ENCODE peak calls at places on chromosome 20, in ten cellular contexts. Z is activated CD8-positive, alpha-beta T cell treated with anti-CD3 and anti-CD28 coated beads for 36 hours; X is IMR-90; E is cardiac fibroblast; I is ovary; L is astrocyte; M is AG04450; P is endothelial cell; D is progenitor cell of endocrine pancreas; U is omental fat pad. G is an unnamed sample.

GRCh38 chr20:36010745-36011326 is 42.4 kb downstream of the CNBD2 start:
- DNase-seq in Z (no peak), X (no peak), E (no peak), I (no peak), L (no peak), M (no peak), P (no peak), D (no peak), U (no peak), G (no peak)

GRCh38 chr20:46131396-46131795 is 13.3 kb downstream of the CD40 start:
- DNase-seq in Z (no peak), X (peak; percentile 5), E (peak; percentile 27), I (no peak), L (peak; percentile 54), M (no peak), P (no peak), D (no peak), U (no peak), G (no peak)

GRCh38 chr20:1824834-1825233 is 70.4 kb upstream of the SIRPA start:
- DNase-seq in Z (no peak), X (no peak), E (peak; percentile 50), I (no peak), L (no peak), M (no peak), P (no peak), D (no peak), U (no peak), G (no peak)

GRCh38 chr20:47392015-47392720 is 35.7 kb upstream of the ZMYND8 start:
- DNase-seq in Z (peak; percentile 38), X (peak; percentile 97), E (peak; percentile 99), I (no peak), L (peak; percentile 88), M (peak; percentile 82), P (no peak), D (no peak), U (no peak), G (peak; percentile 51)

GRCh38 chr20:14148042-14148441 is 152.7 kb downstream of the MACROD2 start:
- DNase-seq in Z (no peak), X (peak; percentile 33), E (no peak), I (no peak), L (peak; percentile 54), M (peak; percentile 2), P (no peak), D (no peak), U (no peak), G (no peak)

GRCh38 chr20:41316602-41317535 is 662 bp downstream of the ZHX3 start:
- DNase-seq in Z (peak; percentile 85), X (peak; percentile 93), E (peak; percentile 94), I (peak; percentile 88), L (peak; percentile 93), M (peak; percentile 80), P (peak; percentile 67), D (peak; percentile 61), U (peak; percentile 76), G (peak; percentile 78)

GRCh38 chr20:23066772-23067171 is 17.3 kb upstream of the THBD start:
- DNase-seq in Z (no peak), X (no peak), E (no peak), I (no peak), L (no peak), M (no peak), P (no peak), D (no peak), U (no peak), G (no peak)

GRCh38 chr20:14729390-14729789 is 392.0 kb upstream of the FLRT3 start:
- DNase-seq in Z (no peak), X (no peak), E (no peak), I (no peak), L (no peak), M (no peak), P (no peak), D (no peak), U (no peak), G (no peak)

DNA sequence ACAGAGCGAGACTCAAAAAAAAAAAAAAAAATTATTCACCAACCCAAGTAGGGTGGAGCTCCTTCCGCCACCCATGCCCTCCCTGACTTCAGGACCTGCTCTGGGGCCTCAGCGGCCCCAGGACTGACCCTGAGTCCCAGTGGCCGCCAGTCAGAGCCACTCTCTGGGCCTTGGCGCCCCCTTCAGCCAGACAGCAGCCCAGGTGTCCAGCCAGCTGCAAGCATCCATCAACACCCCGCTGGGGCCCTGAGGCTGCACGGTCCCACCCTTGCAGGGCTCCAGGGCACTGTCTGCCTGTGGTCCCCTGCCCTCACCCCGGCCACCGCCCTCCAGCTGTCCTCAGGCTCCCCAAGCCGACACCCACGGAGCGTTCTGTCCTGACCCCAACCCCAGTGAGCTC is 11.4 kb upstream of the KCNQ2 start:
- DNase-seq in Z (peak; percentile 26), X (no peak), E (no peak), I (no peak), L (no peak), M (no peak), P (no peak), D (no peak), U (no peak), G (no peak)
- TF ChIP-seq CTCF in Z (no peak), X (no peak), E (no peak), I (no peak), L (no peak), M (no peak), P (no peak), D (no peak), U (no peak), G (no peak)

GRCh38 chr20:51319522-51319921 is 223.0 kb downstream of the NFATC2 start:
- DNase-seq in Z (no peak), X (no peak), E (no peak), I (no peak), L (no peak), M (no peak), P (no peak), D (no peak), U (no peak), G (no peak)

GRCh38 chr20:51315390-51315789 is 227.1 kb downstream of the NFATC2 start:
- DNase-seq in Z (no peak), X (no peak), E (no peak), I (no peak), L (no peak), M (no peak), P (no peak), D (no peak), U (no peak), G (no peak)

GRCh38 chr20:51322164-51322707 is 220.3 kb downstream of the NFATC2 start:
- DNase-seq in Z (no peak), X (no peak), E (no peak), I (no peak), L (no peak), M (no peak), P (no peak), D (no peak), U (no peak), G (no peak)

GRCh38 chr20:51321343-51322163 is 221.0 kb downstream of the NFATC2 start:
- DNase-seq in Z (no peak), X (no peak), E (no peak), I (no peak), L (no peak), M (no peak), P (no peak), D (no peak), U (no peak), G (no peak)

DNA sequence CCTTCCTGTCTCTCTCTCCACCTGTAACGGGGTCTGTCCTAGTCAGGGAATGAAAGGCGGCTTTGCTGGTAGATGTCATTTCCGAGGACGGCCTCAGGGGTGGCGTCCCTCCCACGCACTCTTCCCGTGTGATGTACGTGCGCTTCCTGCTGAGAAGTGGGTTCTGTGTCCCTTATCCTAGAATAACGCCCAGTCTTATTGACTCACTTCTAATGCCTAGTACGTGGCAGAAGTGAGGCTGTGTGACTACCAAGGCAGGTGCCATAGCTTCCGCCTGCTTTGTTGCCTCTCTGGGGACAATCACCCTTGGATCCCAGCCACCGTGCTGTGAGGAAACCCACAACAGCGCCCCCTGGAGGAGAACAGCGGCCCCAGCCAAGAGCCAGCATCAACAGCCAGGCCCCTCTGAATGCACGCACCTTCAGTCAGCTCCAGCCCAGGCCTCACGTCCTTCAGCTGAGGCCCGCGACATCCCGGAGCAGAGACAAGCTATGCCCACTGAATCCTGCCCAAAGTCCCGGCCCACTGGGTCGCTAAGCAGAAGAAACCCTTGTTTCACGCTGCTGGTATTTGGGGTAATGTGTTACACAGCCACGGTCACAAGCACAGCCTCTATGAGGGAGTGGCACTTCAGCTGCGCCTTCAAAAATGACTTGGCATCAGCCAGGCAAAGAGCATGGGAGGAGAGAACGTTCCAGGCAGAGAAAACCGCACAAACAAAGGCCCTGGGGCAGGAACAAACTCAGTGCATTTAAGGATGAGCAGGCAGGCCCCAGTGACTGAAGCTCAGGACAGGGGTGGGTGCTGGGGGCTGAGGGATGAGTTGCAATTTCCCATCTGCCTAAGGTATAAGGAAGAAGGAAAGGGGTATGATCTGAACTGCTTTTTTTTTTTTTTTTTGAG is 224.2 kb downstream of the NFATC2 start:
- DNase-seq in Z (peak; percentile 76), X (no peak), E (peak; percentile 62), I (peak; percentile 45), L (no peak), M (no peak), P (peak; percentile 83), D (peak; percentile 70), U (peak; percentile 29), G (no peak)
- TF ChIP-seq CTCF in Z (peak; percentile 55), X (peak; percentile 48), E (peak; percentile 72), I (no peak), L (peak; percentile 49), M (peak; percentile 56), P (peak; percentile 93), D (peak; percentile 78), U (no peak), G (no peak)

GRCh38 chr20:45082468-45082867 is 18.5 kb downstream of the KCNS1 start:
- DNase-seq in Z (no peak), X (no peak), E (no peak), I (no peak), L (no peak), M (no peak), P (no peak), D (no peak), U (no peak), G (no peak)

GRCh38 chr20:45083127-45083526 is 17.8 kb downstream of the KCNS1 start:
- DNase-seq in Z (no peak), X (no peak), E (no peak), I (no peak), L (no peak), M (no peak), P (no peak), D (no peak), U (no peak), G (no peak)

GRCh38 chr20:45085289-45085688 is 15.6 kb downstream of the KCNS1 start:
- DNase-seq in Z (no peak), X (no peak), E (no peak), I (no peak), L (no peak), M (no peak), P (no peak), D (no peak), U (no peak), G (no peak)

GRCh38 chr20:45077559-45077958 is 23.4 kb downstream of the KCNS1 start:
- DNase-seq in Z (no peak), X (no peak), E (no peak), I (no peak), L (no peak), M (no peak), P (no peak), D (no peak), U (no peak), G (no peak)

DNA sequence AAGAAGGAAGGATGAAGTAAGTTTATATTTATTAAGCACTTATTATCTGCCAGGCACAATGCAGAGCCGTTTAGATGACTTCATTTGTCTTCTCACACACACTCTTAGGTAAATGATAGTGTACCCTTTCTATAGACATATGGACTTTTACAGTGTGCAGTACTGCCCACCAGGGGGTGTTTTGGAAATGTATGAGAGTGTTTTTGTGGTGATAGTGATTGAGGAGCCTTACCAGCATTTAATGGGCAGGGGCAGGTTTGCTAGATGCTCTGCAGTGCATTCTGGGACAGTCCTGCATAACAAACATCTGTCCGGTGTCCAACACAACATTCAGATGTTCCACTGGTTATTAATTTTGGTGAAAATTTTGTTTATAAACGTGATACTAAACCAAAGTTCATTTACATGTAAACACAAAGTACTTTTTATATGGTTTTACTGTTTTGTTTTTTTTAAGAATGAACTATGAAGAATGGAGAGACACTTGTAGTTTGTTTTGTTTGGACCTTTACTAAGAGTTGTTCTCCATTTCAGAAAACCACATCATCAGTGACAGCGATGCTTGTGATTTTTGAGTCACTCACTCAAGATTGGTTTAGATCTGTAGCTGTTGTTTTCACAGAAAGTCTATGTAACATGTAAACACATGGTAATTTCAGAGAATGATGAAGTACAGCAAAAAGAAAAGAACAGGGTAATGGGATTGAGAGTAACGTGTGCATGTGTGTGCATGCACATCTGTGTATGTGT is 19.9 kb downstream of the KCNS1 start:
- DNase-seq in Z (no peak), X (peak; percentile 52), E (peak; percentile 27), I (no peak), L (no peak), M (no peak), P (peak; percentile 16), D (no peak), U (no peak), G (no peak)
- TF ChIP-seq CTCF in Z (peak; percentile 36), X (peak; percentile 46), E (peak; percentile 45), I (no peak), L (peak; percentile 45), M (peak; percentile 66), P (peak; percentile 50), D (peak; percentile 43), U (no peak), G (no peak)

GRCh38 chr20:31717478-31717946 is 5.2 kb downstream of the BCL2L1 start:
- DNase-seq in Z (peak; percentile 58), X (no peak), E (no peak), I (no peak), L (no peak), M (no peak), P (no peak), D (no peak), U (no peak), G (no peak)
- TF ChIP-seq CTCF in Z (no peak), X (no peak), E (no peak), I (no peak), L (no peak), M (no peak), P (no peak), D (no peak), U (no peak), G (no peak)